ENCODE peak calls at places on chromosomes 1 and 21, in five cellular contexts. B is nephron progenitor cell, F is uterus, O is T follicular helper cell, Y is heart right ventricle. G is an unnamed sample.

GRCh38 chr21:33313183-33313582 is 11.6 kb upstream of the IFNAR1 start:
- DNase-seq in B (no peak), F (no peak), O (no peak), Y (no peak), G (no peak)

GRCh38 chr1:162389021-162389818 is 7.7 kb downstream of the C1orf226 start:
- DNase-seq in B (no peak), F (no peak), O (no peak), Y (no peak), G (no peak)

GRCh38 chr1:45843474-45843905 is 40.1 kb downstream of the MAST2 start:
- DNase-seq in B (no peak), F (no peak), O (no peak), Y (no peak), G (no peak)

GRCh38 chr1:186418503-186418902 is 42.4 kb downstream of the PDC start:
- DNase-seq in B (no peak), F (no peak), O (no peak), Y (no peak), G (no peak)

GRCh38 chr1:8987881-8988617 is 38.2 kb downstream of the SLC2A7 start:
- DNase-seq in B (peak), F (peak), O (peak), Y (peak), G (peak)

GRCh38 chr21:25560151-25560783 is 47.0 kb downstream of the MRPL39 start:
- DNase-seq in B (no peak), F (no peak), O (no peak), Y (no peak), G (no peak)

GRCh38 chr1:246214708-246215504 is 292.2 kb downstream of the SMYD3 start:
- DNase-seq in B (no peak), F (no peak), O (no peak), Y (peak), G (no peak)

GRCh38 chr1:159853417-159853816 is 9.0 kb downstream of the VSIG8 start:
- DNase-seq in B (no peak), F (no peak), O (no peak), Y (no peak), G (no peak)

GRCh38 chr1:171438441-171438840 is 46.9 kb upstream of the PRRC2C start:
- DNase-seq in B (no peak), F (peak), O (no peak), Y (no peak), G (no peak)

GRCh38 chr1:89910780-89911179 is 84.1 kb upstream of the ZNF326 start:
- DNase-seq in B (no peak), F (no peak), O (no peak), Y (no peak), G (no peak)

GRCh38 chr1:41607810-41608209 is 123.3 kb upstream of the EDN2 start:
- DNase-seq in B (no peak), F (no peak), O (no peak), Y (no peak), G (no peak)

GRCh38 chr1:198656500-198656932 is 17.7 kb downstream of the PTPRC start:
- DNase-seq in B (no peak), F (no peak), O (peak), Y (peak), G (peak)

GRCh38 chr1:53951697-53952096 is 5.5 kb downstream of the LRRC42 start:
- DNase-seq in B (no peak), F (no peak), O (no peak), Y (no peak), G (no peak)

GRCh38 chr1:21665711-21666571 is 3.2 kb downstream of the RAP1GAP start:
- DNase-seq in B (no peak), F (no peak), O (no peak), Y (peak), G (no peak)

GRCh38 chr1:43427524-43427923 is 26.2 kb downstream of the HYI start:
- DNase-seq in B (no peak), F (no peak), O (no peak), Y (no peak), G (no peak)

GRCh38 chr1:63859480-63860275 is 85.9 kb downstream of the ROR1 start:
- DNase-seq in B (no peak), F (no peak), O (no peak), Y (no peak), G (no peak)

GRCh38 chr1:93753766-93754763 is 72.4 kb upstream of the BCAR3 start:
- DNase-seq in B (no peak), F (no peak), O (no peak), Y (no peak), G (no peak)

GRCh38 chr1:197663178-197663953 is 111.9 kb downstream of the DENND1B start:
- DNase-seq in B (no peak), F (no peak), O (no peak), Y (no peak), G (no peak)

GRCh38 chr1:219708919-219709318 is 96.0 kb upstream of the ZC3H11B start:
- DNase-seq in B (no peak), F (no peak), O (no peak), Y (no peak), G (no peak)